ENCODE peak calls at places on chromosome 1, in six cellular contexts. S is fibroblast of pulmonary artery, I is lower lobe of right lung, E is iPS-NIHi11, J is OCI-LY7, M is neural crest cell. R is an unnamed sample.

GRCh38 chr1:240414237-240414636 is 197.7 kb downstream of the GREM2 start:
- DNase-seq in S (peak), I (no peak), M (no peak), E (no peak), J (no peak), R (no peak)

GRCh38 chr1:154342132-154342531 is 16.8 kb downstream of the ATP8B2 start:
- DNase-seq in I (no peak), E (no peak), S (no peak), M (no peak), J (no peak), R (no peak)

GRCh38 chr1:56577859-56578663 is 1.3 kb downstream of the PLPP3 start:
- DNase-seq in J (peak), E (peak), I (peak), M (peak), S (peak), R (peak)

GRCh38 chr1:88608139-88608943 is 75.7 kb upstream of the PKN2 start:
- DNase-seq in M (no peak), J (peak), E (peak), S (peak), I (no peak), R (no peak)

GRCh38 chr1:193558491-193559028 is 372.1 kb upstream of the B3GALT2 start:
- DNase-seq in S (peak), E (no peak), M (no peak), I (no peak), J (no peak), R (no peak)

GRCh38 chr1:170734412-170735175 is 70.7 kb downstream of the PRRX1 start:
- DNase-seq in M (no peak), I (no peak), S (peak), J (no peak), E (no peak), R (no peak)

GRCh38 chr1:86695400-86695799 is 9.0 kb upstream of the SH3GLB1 start:
- DNase-seq in S (no peak), E (no peak), M (no peak), J (no peak), I (no peak), R (no peak)

GRCh38 chr1:244151558-244151957 is 100.5 kb downstream of the ZBTB18 start:
- DNase-seq in J (no peak), M (no peak), I (no peak), S (no peak), E (no peak), R (no peak)

GRCh38 chr1:15975358-15975804 is 520 bp downstream of the ZBTB17 start:
- DNase-seq in M (peak), J (peak), I (peak), E (peak), S (peak), R (no peak)

GRCh38 chr1:180952657-180953013 is 39.9 kb downstream of the KIAA1614 start:
- DNase-seq in S (no peak), I (no peak), E (no peak), J (no peak), M (no peak), R (no peak)

GRCh38 chr1:232841823-232842565 is 36.8 kb downstream of the MAP10 start:
- DNase-seq in E (no peak), I (no peak), S (no peak), J (no peak), M (no peak), R (no peak)

GRCh38 chr1:238451781-238452310 is 561.1 kb upstream of the ZP4 start:
- DNase-seq in I (no peak), E (no peak), J (no peak), M (no peak), S (no peak), R (no peak)

GRCh38 chr1:92446546-92446945 is 40.2 kb downstream of the GFI1 start:
- DNase-seq in S (peak), J (no peak), I (no peak), M (no peak), E (no peak), R (no peak)

GRCh38 chr1:40435471-40435870 is 14.8 kb upstream of the ZFP69B start:
- DNase-seq in S (peak), I (no peak), M (no peak), J (no peak), E (no peak), R (no peak)

GRCh38 chr1:31587720-31588423 is 11.6 kb downstream of the TINAGL1 start:
- DNase-seq in E (peak), J (peak), S (peak), M (peak), I (peak), R (peak)

R was measured in DMS153.